ENCODE peak calls at places on chromosomes 11 and 22, in nine cellular contexts. V, C, A, G, S, K, E, J and B are unnamed samples.

GRCh38 chr11:35584321-35584720 is 33.9 kb upstream of the FJX1 start:
- DNase-seq in V (peak), C (no peak), A (no peak), G (no peak), S (no peak), K (peak), E (no peak), J (peak), B (peak)

GRCh38 chr11:64036081-64037026 is 623 bp downstream of the FLRT1 start:
- DNase-seq in V (no peak), C (peak), A (no peak), G (no peak), S (peak), K (no peak), E (no peak), J (peak), B (peak)

GRCh38 chr11:72932132-72932570 is 117.9 kb downstream of the ATG16L2 start:
- DNase-seq in V (no peak), C (no peak), A (no peak), G (no peak), S (no peak), K (no peak), E (no peak), J (peak), B (peak)

GRCh38 chr22:41288245-41288946 is 2.4 kb upstream of the RANGAP1 start:
- DNase-seq in V (peak), C (no peak), A (no peak), G (peak), S (peak), K (peak), E (no peak), J (peak), B (peak)

GRCh38 chr11:84468255-84468654 is 1158.9 kb downstream of the DLG2 start:
- DNase-seq in V (no peak), C (no peak), A (no peak), G (no peak), S (no peak), K (no peak), E (no peak), J (no peak), B (no peak)

GRCh38 chr22:47337161-47337621 is 574.7 kb downstream of the TBC1D22A start:
- DNase-seq in V (peak), C (no peak), A (no peak), G (peak), S (peak), K (peak), E (no peak), J (peak), B (peak)

GRCh38 chr11:93542753-93543246 is 391 bp downstream of the SMCO4 start:
- DNase-seq in V (no peak), C (no peak), A (no peak), G (no peak), S (peak), K (no peak), E (peak), J (no peak), B (no peak)

GRCh38 chr22:23176645-23177027 is 3.7 kb upstream of the BCR start:
- DNase-seq in V (no peak), C (no peak), A (no peak), G (no peak), S (no peak), K (no peak), E (no peak), J (no peak), B (no peak)

GRCh38 chr11:64996327-64996709 is 453 bp downstream of the BATF2 start:
- DNase-seq in V (no peak), C (no peak), A (no peak), G (no peak), S (no peak), K (no peak), E (no peak), J (no peak), B (no peak)